ENCODE peak calls at places on chromosome 7, in six cellular contexts. H is heart left ventricle, V is NCI-H1092, T is GM23248, P is foreskin fibroblast, X is fibroblast of lung. G is an unnamed sample.

GRCh38 chr7:17181482-17181881 is 117.0 kb upstream of the AHR start:
- DNase-seq in H (no peak), V (no peak), T (no peak), P (no peak), X (no peak), G (no peak)

GRCh38 chr7:135911091-135911490 is 66.1 kb downstream of the MTPN start:
- DNase-seq in H (no peak), V (no peak), T (no peak), P (no peak), X (no peak), G (no peak)

GRCh38 chr7:144787127-144787526 is 48.7 kb downstream of the TPK1 start:
- DNase-seq in H (no peak), V (no peak), T (no peak), P (no peak), X (no peak), G (peak)

GRCh38 chr7:105707967-105708580 is 126.8 kb upstream of the EFCAB10 start:
- DNase-seq in H (no peak), V (no peak), T (no peak), P (peak), X (no peak), G (no peak)

GRCh38 chr7:154744226-154744860 is 258.6 kb downstream of the PAXIP1 start:
- DNase-seq in H (no peak), V (peak), T (peak), P (no peak), X (no peak), G (peak)

GRCh38 chr7:138608292-138608691 is 92.9 kb downstream of the SVOPL start:
- DNase-seq in H (no peak), V (no peak), T (peak), P (peak), X (peak), G (no peak)

GRCh38 chr7:22333680-22334141 is 23.2 kb downstream of the RAPGEF5 start:
- DNase-seq in H (no peak), V (peak), T (no peak), P (no peak), X (no peak), G (no peak)

GRCh38 chr7:98423043-98423442 is 22.2 kb upstream of the BAIAP2L1 start:
- DNase-seq in H (no peak), V (no peak), T (peak), P (peak), X (peak), G (peak)

GRCh38 chr7:123805287-123805686 is 39.7 kb upstream of the HYAL4 start:
- DNase-seq in H (no peak), V (no peak), T (no peak), P (no peak), X (no peak), G (no peak)

GRCh38 chr7:75844158-75844557 is 30.6 kb upstream of the CCL24 start:
- DNase-seq in H (no peak), V (no peak), T (no peak), P (no peak), X (no peak), G (no peak)

GRCh38 chr7:315516-316265 is 25.7 kb downstream of the FOXL3 start:
- DNase-seq in H (peak), V (no peak), T (no peak), P (no peak), X (no peak), G (no peak)

GRCh38 chr7:158786898-158787297 is 42.4 kb downstream of the ESYT2 start:
- DNase-seq in H (no peak), V (no peak), T (no peak), P (no peak), X (no peak), G (no peak)

GRCh38 chr7:129952164-129952652 is 552 bp downstream of the UBE2H start:
- DNase-seq in H (peak), V (no peak), T (peak), P (peak), X (no peak), G (peak)

GRCh38 chr7:131112431-131112830 is 215.2 kb upstream of the MKLN1 start:
- DNase-seq in H (no peak), V (no peak), T (no peak), P (no peak), X (no peak), G (no peak)

GRCh38 chr7:129299889-129300288 is 75.1 kb downstream of the AHCYL2 start:
- DNase-seq in H (no peak), V (no peak), T (no peak), P (no peak), X (no peak), G (no peak)

GRCh38 chr7:45402480-45403218 is 171.5 kb upstream of the ADCY1 start:
- DNase-seq in H (no peak), V (no peak), T (peak), P (peak), X (peak), G (no peak)

GRCh38 chr7:96388166-96388565 is 66.3 kb upstream of the SLC25A13 start:
- DNase-seq in H (no peak), V (no peak), T (peak), P (peak), X (peak), G (peak)

GRCh38 chr7:30727061-30727945 is 24.6 kb upstream of the INMT start:
- DNase-seq in H (no peak), V (no peak), T (peak), P (peak), X (no peak), G (no peak)

GRCh38 chr7:42167914-42168236 is 69.1 kb downstream of the GLI3 start:
- DNase-seq in H (no peak), V (no peak), T (no peak), P (peak), X (no peak), G (no peak)

GRCh38 chr7:96266580-96266979 is 55.3 kb downstream of the SLC25A13 start:
- DNase-seq in H (no peak), V (no peak), T (no peak), P (no peak), X (no peak), G (no peak)

GRCh38 chr7:80763289-80763688 is 124.8 kb downstream of the CD36 start:
- DNase-seq in H (no peak), V (no peak), T (peak), P (no peak), X (no peak), G (no peak)

GRCh38 chr7:48899932-48900331 is 24.4 kb upstream of the CDC14C start:
- DNase-seq in H (no peak), V (no peak), T (no peak), P (peak), X (peak), G (no peak)

GRCh38 chr7:91414734-91415133 is 150.5 kb downstream of the FZD1 start:
- DNase-seq in H (no peak), V (no peak), T (no peak), P (no peak), X (no peak), G (no peak)

GRCh38 chr7:108062250-108063014 is 59.5 kb upstream of the LAMB1 start:
- DNase-seq in H (no peak), V (no peak), T (peak), P (peak), X (peak), G (no peak)